ENCODE peak calls at places on chromosome 5, in seven cellular contexts. Q is OCI-LY7, K is smooth muscle cell of the brain vasculature, Y is NCI-H1417, R is NCI-H2171 treated with DMSO at 0.1 percent for 48 hours, G is left kidney, F is hippocampal formation. H is an unnamed sample.

GRCh38 chr5:177403826-177404640 is 3.6 kb upstream of the PFN3 start:
- DNase-seq in F (peak), K (no peak), Y (peak), G (peak), R (peak), Q (peak), H (peak)

GRCh38 chr5:132775439-132776076 is 1.5 kb downstream of the SEPTIN8 start:
- DNase-seq in R (no peak), K (no peak), F (no peak), Y (no peak), Q (no peak), G (peak), H (no peak)

GRCh38 chr5:90020575-90021535 is 388.7 kb downstream of the CETN3 start:
- DNase-seq in F (peak), G (no peak), Y (no peak), Q (no peak), R (no peak), K (peak), H (no peak)

GRCh38 chr5:77915346-77915745 is 139.2 kb upstream of the TBCA start:
- DNase-seq in R (peak), K (no peak), Q (no peak), G (no peak), F (no peak), Y (no peak), H (no peak)

GRCh38 chr5:6269925-6270324 is 108.4 kb downstream of the MED10 start:
- DNase-seq in Y (peak), Q (no peak), G (no peak), R (no peak), F (no peak), K (no peak), H (no peak)

GRCh38 chr5:31215236-31215635 is 21.8 kb downstream of the CDH6 start:
- DNase-seq in K (no peak), R (no peak), G (no peak), Q (no peak), Y (no peak), F (no peak), H (no peak)

GRCh38 chr5:136062563-136063274 is 33.9 kb downstream of the TGFBI start:
- DNase-seq in F (no peak), Q (peak), G (peak), R (peak), K (no peak), Y (peak), H (no peak)

GRCh38 chr5:38210701-38211353 is 47.5 kb upstream of the EGFLAM start:
- DNase-seq in K (no peak), Q (no peak), G (no peak), F (no peak), R (no peak), Y (no peak), H (no peak)

GRCh38 chr5:55234171-55234700 is 828 bp upstream of the CCNO start:
- DNase-seq in F (no peak), Y (peak), Q (no peak), G (peak), K (no peak), R (peak), H (no peak)

GRCh38 chr5:55540024-55540423 is 5.3 kb upstream of the PLPP1 start:
- DNase-seq in R (no peak), K (no peak), Q (no peak), G (no peak), F (no peak), Y (no peak), H (no peak)

GRCh38 chr5:119828536-119828935 is 199.2 kb downstream of the FAM170A start:
- DNase-seq in Y (no peak), Q (no peak), G (peak), F (no peak), K (no peak), R (no peak), H (no peak)

GRCh38 chr5:142571921-142572320 is 114.0 kb downstream of the FGF1 start:
- DNase-seq in Q (no peak), Y (no peak), R (no peak), K (no peak), F (no peak), G (peak), H (no peak)

GRCh38 chr5:179608131-179608581 is 15.3 kb downstream of the HNRNPH1 start:
- DNase-seq in Q (peak), K (no peak), R (peak), G (no peak), F (peak), Y (no peak), H (peak)

GRCh38 chr5:170211575-170212334 is 21.0 kb upstream of the C5orf58 start:
- DNase-seq in R (no peak), G (no peak), Y (no peak), K (no peak), Q (no peak), F (no peak), H (no peak)

GRCh38 chr5:99037668-99038067 is 108.9 kb upstream of the CHD1 start:
- DNase-seq in G (peak), F (no peak), K (no peak), Q (no peak), Y (no peak), R (no peak), H (no peak)

GRCh38 chr5:59007460-59008063 is 424.7 kb downstream of the RAB3C start:
- DNase-seq in F (peak), R (peak), G (peak), K (peak), Q (peak), Y (peak), H (no peak)

GRCh38 chr5:56409331-56410190 is 176.4 kb upstream of the ANKRD55 start:
- DNase-seq in G (no peak), F (peak), R (peak), Q (no peak), Y (no peak), K (no peak), H (no peak)

GRCh38 chr5:81151546-81151945 is 81.6 kb upstream of the CKMT2 start:
- DNase-seq in G (peak), F (no peak), Y (no peak), K (no peak), R (no peak), Q (no peak), H (no peak)

GRCh38 chr5:135030691-135031145 is 3.3 kb downstream of the PITX1 start:
- DNase-seq in Q (no peak), G (peak), R (no peak), K (no peak), Y (no peak), F (no peak), H (no peak)

GRCh38 chr5:113435571-113435970 is 782 bp upstream of the TSSK1B start:
- DNase-seq in Y (no peak), F (no peak), K (no peak), R (no peak), Q (no peak), G (no peak), H (no peak)

GRCh38 chr5:154892370-154892771 is 33.9 kb downstream of the CNOT8 start:
- DNase-seq in Y (no peak), K (no peak), G (no peak), F (no peak), R (no peak), Q (no peak), H (no peak)

GRCh38 chr5:175548899-175549311 is 70.5 kb downstream of the SFXN1 start:
- DNase-seq in F (no peak), Q (no peak), K (no peak), Y (no peak), R (no peak), G (no peak), H (no peak)

GRCh38 chr5:136516617-136517016 is 151.3 kb upstream of the TRPC7 start:
- DNase-seq in F (no peak), R (no peak), Y (no peak), Q (no peak), G (no peak), K (no peak), H (no peak)

GRCh38 chr5:148807845-148808244 is 18.6 kb upstream of the ADRB2 start:
- DNase-seq in Y (peak), K (no peak), G (peak), F (no peak), R (no peak), Q (peak), H (no peak)

GRCh38 chr5:174464504-174465165 is 259.7 kb upstream of the MSX2 start:
- DNase-seq in R (no peak), Q (no peak), K (no peak), F (no peak), Y (no peak), G (no peak), H (no peak)

GRCh38 chr5:83049370-83049863 is 27.8 kb downstream of the TMEM167A start:
- DNase-seq in G (peak), F (no peak), K (no peak), R (no peak), Q (no peak), Y (no peak), H (no peak)

GRCh38 chr5:132103380-132103951 is 29.9 kb downstream of the CSF2 start:
- DNase-seq in Q (peak), R (no peak), F (no peak), Y (no peak), G (peak), K (peak), H (no peak)

GRCh38 chr5:133754575-133755169 is 142.3 kb upstream of the FSTL4 start:
- DNase-seq in G (peak), R (peak), F (no peak), Q (peak), K (no peak), Y (peak), H (no peak)

GRCh38 chr5:73170522-73170921 is 2.5 kb upstream of the TMEM174 start:
- DNase-seq in K (no peak), F (no peak), G (no peak), Q (peak), R (no peak), Y (no peak), H (no peak)

GRCh38 chr5:19547640-19548039 is 440.4 kb downstream of the CDH18 start:
- DNase-seq in Q (no peak), G (peak), K (peak), F (no peak), R (peak), Y (peak), H (no peak)